ENCODE peak calls at places on chromosome 17, in five cellular contexts. L, R, Q, P and E are unnamed samples.

GRCh38 chr17:36920032-36921000 is 17.0 kb upstream of the LHX1 start:
- DNase-seq in Q (no peak), P (peak; percentile 79), R (no peak), L (peak; percentile 46), E (peak; percentile 84)

GRCh38 chr17:63706346-63707102 is 6.6 kb upstream of the LIMD2 start:
- DNase-seq in Q (no peak), L (no peak), P (no peak), R (no peak), E (no peak)

GRCh38 chr17:29968271-29968670 is 26.8 kb downstream of the EFCAB5 start:
- DNase-seq in R (no peak), P (no peak), Q (no peak), L (peak; percentile 23), E (no peak)

GRCh38 chr17:37802061-37802460 is 57.2 kb upstream of the HNF1B start:
- DNase-seq in Q (no peak), R (no peak), P (no peak), L (no peak), E (no peak)

GRCh38 chr17:9258115-9259020 is 237.1 kb downstream of the NTN1 start:
- DNase-seq in R (no peak), Q (no peak), P (no peak), L (no peak), E (no peak)

GRCh38 chr17:77700165-77700881 is 258.2 kb upstream of the TNRC6C start:
- DNase-seq in P (no peak), Q (peak; percentile 89), R (no peak), L (no peak), E (no peak)

GRCh38 chr17:1557355-1558095 is 5.1 kb downstream of the PITPNA start:
- DNase-seq in R (no peak), L (peak; percentile 37), P (no peak), Q (no peak), E (no peak)

GRCh38 chr17:76174072-76174471 is 33.0 kb upstream of the FOXJ1 start:
- DNase-seq in L (no peak), Q (no peak), P (no peak), R (no peak), E (no peak)

GRCh38 chr17:16434662-16435061 is 19.3 kb downstream of the TRPV2 start:
- DNase-seq in L (no peak), Q (no peak), R (no peak), P (no peak), E (no peak)

GRCh38 chr17:7889166-7889584 is 586 bp downstream of the CHD3 start:
- DNase-seq in Q (peak; percentile 94), L (peak; percentile 86), R (no peak), P (peak; percentile 10), E (peak; percentile 98)

GRCh38 chr17:17783825-17784598 is 52.8 kb downstream of the SREBF1 start:
- DNase-seq in L (no peak), Q (no peak), P (no peak), R (peak; percentile 17), E (no peak)
- TF ChIP-seq SMC3 in L (no peak), Q (no peak), P (no peak), R (peak; percentile 9), E (no peak)

GRCh38 chr17:72967963-72968585 is 124.4 kb downstream of the SLC39A11 start:
- DNase-seq in L (peak; percentile 10), R (no peak), Q (no peak), P (no peak), E (no peak)
- TF ChIP-seq SMC3 in L (no peak), R (no peak), Q (no peak), P (no peak), E (no peak)

DNA sequence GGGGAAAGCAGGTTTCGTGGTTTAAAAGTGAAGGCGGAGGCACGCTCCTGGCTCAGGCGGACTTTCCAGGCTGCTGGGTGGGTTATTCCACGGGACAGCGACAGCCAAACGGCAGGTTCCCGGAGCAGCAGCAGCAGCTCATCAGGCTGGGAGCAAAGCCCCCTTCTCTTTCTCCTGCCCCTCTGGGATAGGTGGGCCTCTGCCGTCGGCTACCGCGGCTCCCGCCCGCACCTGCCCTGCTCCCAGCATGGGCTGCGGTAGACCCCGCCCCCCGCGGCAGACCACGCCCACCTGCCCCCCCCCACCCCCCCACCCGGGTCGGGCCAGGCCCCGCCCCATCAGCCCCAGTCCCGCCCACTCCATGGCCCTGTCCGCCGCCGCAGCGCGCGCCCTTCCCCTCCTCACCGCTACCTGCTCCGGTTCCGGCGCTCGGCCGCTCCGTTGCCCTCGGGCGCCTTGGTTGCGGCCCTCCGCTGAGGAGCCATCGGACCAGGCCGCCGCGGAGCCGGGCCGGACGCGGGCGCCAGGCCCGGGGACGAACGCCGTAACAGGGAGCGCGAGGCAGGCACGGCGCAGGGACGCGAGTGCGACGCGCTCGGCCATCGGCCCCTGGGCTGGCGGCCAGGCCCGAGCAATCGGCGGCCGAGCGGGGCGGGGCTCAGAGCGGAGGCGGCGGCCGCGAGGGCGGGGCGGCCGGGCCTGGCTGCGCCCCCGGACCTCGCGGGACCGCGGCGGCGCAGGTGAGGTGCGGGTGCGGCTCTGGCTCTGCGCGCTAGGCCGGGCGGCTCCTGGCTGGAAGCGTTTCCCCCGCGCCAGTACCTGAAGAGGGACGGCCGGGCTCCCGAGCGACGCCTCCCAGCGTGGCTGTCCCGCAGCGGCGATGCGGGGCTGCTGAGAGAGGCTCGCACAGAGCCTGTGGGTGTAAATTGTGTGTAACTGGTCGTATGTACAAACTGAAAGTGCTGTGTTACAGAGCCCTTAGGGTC is at the start of the genes HEXD and OGFOD3:
- DNase-seq in R (no peak), P (peak; percentile 91), L (peak; percentile 69), Q (peak; percentile 100), E (peak; percentile 86)
- TF ChIP-seq SMC3 in R (no peak), P (peak; percentile 3), L (no peak), Q (no peak), E (peak; percentile 11)

DNA sequence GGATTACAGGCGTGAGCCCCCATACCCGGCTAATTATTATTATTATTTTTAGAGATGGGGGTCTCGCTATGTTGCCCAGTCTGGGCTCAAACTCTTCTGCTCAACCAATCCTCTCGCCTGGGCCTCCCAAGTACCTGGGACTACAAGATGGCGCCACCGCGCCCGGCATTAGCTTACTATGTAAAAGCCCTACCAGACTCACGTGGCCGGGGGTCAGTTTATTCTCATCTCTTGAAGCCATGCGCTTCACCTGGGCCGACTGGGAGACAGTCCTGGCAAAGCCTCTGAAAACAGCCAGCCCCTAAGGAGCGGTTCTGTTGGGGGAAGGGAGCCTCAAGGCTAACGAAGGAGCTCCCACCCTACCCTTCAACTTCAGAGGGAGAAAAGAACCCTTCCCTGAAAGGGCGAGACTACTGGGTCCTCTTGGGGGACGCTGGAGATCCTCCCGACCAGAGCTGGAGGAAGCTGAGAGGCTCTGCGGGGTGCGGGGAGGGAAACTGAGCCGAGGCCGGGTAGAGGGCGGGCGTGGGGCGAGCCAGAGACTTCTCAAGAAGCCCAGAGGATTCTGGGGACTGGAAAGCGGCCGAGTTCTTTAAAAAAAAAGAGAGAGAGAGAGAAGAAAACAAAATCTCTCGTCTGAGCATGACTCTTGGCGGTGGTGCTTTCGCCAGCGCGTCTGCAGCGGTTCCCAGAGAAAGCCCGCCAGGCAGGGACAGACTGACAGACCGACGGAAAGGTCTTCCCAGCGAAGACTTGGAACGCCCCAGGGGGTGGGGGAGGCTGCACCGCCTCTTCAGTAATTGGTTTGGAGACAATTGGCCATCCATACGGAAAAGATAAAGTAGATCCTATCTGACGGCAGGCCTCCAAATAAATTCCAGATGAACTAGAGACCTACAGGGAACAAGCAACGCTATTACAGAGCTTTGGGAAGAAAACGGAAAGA is 5.6 kb upstream of the TUBG2 start:
- DNase-seq in Q (peak; percentile 83), R (no peak), L (peak; percentile 54), P (peak; percentile 45), E (no peak)
- TF ChIP-seq SMC3 in Q (no peak), R (no peak), L (no peak), P (no peak), E (no peak)

GRCh38 chr17:6868579-6868978 is 37.0 kb upstream of the TEKT1 start:
- DNase-seq in Q (no peak), L (no peak), R (no peak), P (no peak), E (peak; percentile 79)
- TF ChIP-seq SMC3 in Q (no peak), L (no peak), R (no peak), P (no peak), E (no peak)

DNA sequence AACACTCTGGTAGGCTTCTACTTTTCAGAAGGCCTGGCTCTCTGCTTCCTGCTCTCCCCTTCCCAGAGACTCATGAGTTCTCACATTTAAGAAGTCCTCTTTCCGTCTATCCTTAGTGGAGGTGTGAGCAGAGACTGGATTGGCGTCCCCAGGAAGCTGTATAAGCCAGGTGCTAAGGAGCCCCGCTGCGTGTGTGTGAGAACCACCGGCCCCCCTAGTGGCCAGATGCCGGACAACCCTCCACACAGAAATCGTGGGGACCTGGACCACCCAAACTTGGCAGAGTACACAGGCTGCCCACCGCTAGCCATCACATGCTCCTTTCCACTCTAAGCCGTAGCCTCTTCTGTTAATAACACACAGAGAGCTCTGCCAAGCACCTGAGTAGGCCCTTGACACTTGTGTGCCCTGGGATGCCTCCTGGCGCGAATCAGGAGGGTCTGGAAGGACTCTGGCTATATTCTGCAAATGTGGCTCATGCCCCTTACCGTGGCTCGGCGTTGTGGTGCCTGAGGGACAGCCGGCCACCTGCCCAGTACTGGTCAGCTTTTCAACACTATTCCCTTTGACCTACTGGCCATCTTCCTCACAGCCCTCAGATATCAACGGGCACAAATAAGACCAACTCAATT is 13.9 kb downstream of the CYB5D2 start:
- DNase-seq in L (no peak), Q (no peak), P (no peak), R (no peak), E (no peak)
- TF ChIP-seq SMC3 in L (no peak), Q (no peak), P (no peak), R (no peak), E (no peak)

DNA sequence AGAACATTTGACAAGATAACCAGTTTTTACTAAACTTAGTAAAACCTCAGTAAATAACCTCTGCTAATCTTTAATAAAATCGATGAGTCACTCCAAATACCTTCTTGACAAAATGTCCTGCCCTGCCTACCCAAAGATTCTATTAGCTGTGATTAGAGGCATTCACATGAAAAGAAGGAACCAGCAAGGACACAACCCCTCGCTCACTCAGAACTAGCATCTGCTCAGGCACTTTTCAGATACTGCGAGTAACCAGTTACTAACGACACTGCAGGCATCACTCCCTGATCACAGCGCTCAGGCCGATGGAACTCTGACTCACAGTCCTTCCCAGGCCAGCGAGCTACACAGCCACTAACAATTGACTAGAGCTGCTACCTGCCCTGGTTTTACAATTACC is 24.3 kb downstream of the PELP1 start:
- DNase-seq in Q (no peak), R (no peak), L (peak; percentile 79), P (no peak), E (peak; percentile 68)
- TF ChIP-seq SMC3 in Q (no peak), R (no peak), L (no peak), P (no peak), E (no peak)

DNA sequence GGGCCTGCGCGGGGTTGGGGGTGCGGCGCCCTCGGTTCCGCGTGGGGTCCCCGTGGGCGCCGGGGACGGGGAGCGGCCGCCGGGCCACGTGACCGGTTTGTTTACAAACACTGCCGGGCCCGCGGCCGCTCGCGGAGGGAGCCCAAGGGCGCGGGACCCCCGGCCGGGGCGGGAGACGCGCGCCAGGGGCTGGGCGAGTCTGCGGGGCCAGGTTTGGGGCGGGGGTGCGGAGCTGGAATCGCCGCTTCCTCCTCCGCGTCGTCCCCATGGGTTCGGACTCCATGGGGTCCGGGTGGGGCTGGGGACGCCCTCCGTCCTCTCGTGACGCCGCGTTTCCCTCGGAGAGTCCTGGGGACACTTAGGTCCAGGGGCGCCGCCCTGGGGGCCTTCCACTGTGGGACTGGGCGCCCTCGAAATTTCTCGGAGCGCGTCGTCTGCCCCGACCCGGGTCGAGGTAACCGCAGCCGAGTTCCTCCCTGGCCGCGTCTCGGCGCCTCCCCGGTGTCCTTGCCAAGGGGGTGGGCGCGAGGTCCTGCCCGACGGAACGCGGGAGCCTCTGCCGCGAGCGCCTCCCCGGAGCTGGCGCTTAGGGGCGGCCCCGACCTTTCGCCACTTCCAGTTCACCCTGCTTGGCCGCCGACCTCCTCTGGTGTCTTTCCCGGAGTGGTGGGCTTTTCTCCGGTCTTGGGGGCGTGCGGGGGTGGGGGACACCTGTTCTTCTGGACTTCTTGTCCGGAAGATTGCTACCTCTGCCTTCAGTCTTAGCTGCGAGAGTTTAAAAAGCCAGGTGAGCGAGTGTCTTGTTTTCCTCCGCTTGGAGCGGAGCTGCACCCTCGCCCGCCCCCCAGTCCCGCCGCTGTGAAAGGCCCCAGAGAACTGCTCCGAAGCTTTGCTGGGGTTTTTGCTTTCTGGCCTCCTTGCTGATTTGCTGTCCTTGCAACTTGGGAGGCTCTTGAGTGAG is 754 bp downstream of the YPEL2 start:
- DNase-seq in Q (peak; percentile 78), L (no peak), R (no peak), P (peak; percentile 14), E (no peak)
- TF ChIP-seq SMC3 in Q (no peak), L (no peak), R (no peak), P (no peak), E (no peak)